ENCODE peak calls at places on chromosomes 1 and 21, in ten cellular contexts. R is A673, Q is choroid plexus epithelial cell, X is psoas muscle, T is cardiac fibroblast, K is mesothelial cell of epicardium, C is colonic mucosa, P is cardiac muscle cell, U is suprapubic skin, I is HFF-Myc. D is an unnamed sample.

GRCh38 chr1:220769205-220769604 is 17.5 kb upstream of the MTARC1 start:
- DNase-seq in Q (no peak), R (no peak), T (no peak), I (no peak), P (no peak), U (no peak), X (no peak), C (peak), K (no peak), D (no peak)

GRCh38 chr1:159746676-159747075 is 32.3 kb upstream of the CRP start:
- DNase-seq in R (no peak), T (peak), P (peak), U (no peak), Q (peak), K (no peak), C (no peak), I (no peak), X (no peak), D (no peak)

GRCh38 chr1:178126790-178127189 is 32.9 kb downstream of the RASAL2 start:
- DNase-seq in R (no peak), I (peak), P (peak), X (no peak), K (no peak), Q (peak), U (no peak), C (no peak), T (peak), D (no peak)

GRCh38 chr1:94522304-94522703 is 19.3 kb downstream of the F3 start:
- DNase-seq in P (peak), Q (peak), R (peak), U (no peak), K (no peak), T (peak), C (peak), I (peak), X (no peak), D (no peak)

GRCh38 chr1:245105815-245106410 is 48.9 kb upstream of the KIF26B start:
- DNase-seq in K (no peak), T (no peak), C (no peak), Q (no peak), P (no peak), U (no peak), R (no peak), I (no peak), X (no peak), D (no peak)

GRCh38 chr1:45535988-45536766 is 14.4 kb upstream of the AKR1A1 start:
- DNase-seq in Q (no peak), C (no peak), U (no peak), T (no peak), X (no peak), K (no peak), P (no peak), R (no peak), I (no peak), D (no peak)

GRCh38 chr1:234602334-234603220 is 7.4 kb downstream of the IRF2BP2 start:
- DNase-seq in T (peak), R (peak), C (peak), U (no peak), Q (peak), K (no peak), I (peak), X (peak), P (peak), D (no peak)

GRCh38 chr1:215623162-215623561 is 56.1 kb downstream of the KCTD3 start:
- DNase-seq in X (no peak), R (no peak), P (no peak), K (no peak), T (no peak), C (no peak), U (no peak), Q (no peak), I (no peak), D (no peak)

DNA sequence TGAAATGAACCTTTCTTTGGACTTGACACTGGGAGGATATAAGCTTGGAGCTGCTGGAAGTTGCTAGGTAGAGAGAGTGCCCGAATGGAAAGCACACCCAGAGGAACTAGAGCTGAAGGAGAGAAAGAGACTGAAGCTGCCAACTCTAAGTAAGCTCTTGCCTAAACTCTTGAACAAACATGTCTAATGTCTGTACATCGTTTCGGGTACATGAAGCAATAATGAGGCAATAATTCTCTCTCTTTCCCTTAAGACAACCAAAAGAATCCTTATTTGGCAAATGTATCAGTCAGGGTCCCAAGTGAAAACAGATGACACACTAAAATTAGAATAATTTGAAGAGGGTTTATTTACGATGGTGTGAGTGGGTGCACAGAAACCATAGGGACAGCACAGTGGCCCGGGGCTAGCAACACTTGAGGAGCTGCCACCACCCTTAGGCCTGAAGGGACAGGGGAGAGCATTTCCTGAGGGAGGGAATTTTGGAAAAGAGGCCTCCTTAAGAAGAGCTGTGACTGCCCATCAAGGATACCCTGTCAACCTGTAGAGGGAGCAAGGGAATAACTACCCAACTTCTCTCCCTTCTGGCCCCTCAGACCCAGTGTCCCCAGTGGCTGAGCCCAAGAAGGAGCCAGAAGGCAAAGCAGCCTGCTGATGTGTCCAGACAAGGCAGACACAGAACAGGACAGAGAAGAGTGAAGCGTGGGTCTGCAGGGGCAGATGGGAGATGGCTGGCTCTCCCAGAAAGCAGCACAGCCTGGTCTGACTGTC is 36.1 kb upstream of the KHDRBS1 start:
- DNase-seq in X (peak), C (no peak), Q (peak), K (no peak), U (no peak), I (peak), T (peak), R (peak), P (peak), D (no peak)
- TF ChIP-seq CTCF in X (peak), C (no peak), Q (peak), K (no peak), U (peak), I (peak), T (peak), R (peak), P (peak), D (no peak)

GRCh38 chr1:5093042-5093441 is 438.6 kb downstream of the AJAP1 start:
- DNase-seq in P (no peak), I (no peak), R (no peak), U (no peak), K (no peak), C (no peak), Q (no peak), X (no peak), T (no peak), D (no peak)
- TF ChIP-seq CTCF in P (no peak), I (no peak), R (no peak), U (no peak), K (no peak), C (no peak), Q (no peak), X (no peak), T (no peak), D (no peak)

GRCh38 chr21:45406801-45407628 is 2.0 kb downstream of the COL18A1 start:
- DNase-seq in R (peak), I (no peak), X (peak), C (no peak), T (no peak), K (no peak), P (no peak), U (no peak), Q (peak), D (no peak)
- TF ChIP-seq CTCF in R (peak), I (peak), X (no peak), C (no peak), T (no peak), K (no peak), P (peak), U (no peak), Q (peak), D (no peak)

DNA sequence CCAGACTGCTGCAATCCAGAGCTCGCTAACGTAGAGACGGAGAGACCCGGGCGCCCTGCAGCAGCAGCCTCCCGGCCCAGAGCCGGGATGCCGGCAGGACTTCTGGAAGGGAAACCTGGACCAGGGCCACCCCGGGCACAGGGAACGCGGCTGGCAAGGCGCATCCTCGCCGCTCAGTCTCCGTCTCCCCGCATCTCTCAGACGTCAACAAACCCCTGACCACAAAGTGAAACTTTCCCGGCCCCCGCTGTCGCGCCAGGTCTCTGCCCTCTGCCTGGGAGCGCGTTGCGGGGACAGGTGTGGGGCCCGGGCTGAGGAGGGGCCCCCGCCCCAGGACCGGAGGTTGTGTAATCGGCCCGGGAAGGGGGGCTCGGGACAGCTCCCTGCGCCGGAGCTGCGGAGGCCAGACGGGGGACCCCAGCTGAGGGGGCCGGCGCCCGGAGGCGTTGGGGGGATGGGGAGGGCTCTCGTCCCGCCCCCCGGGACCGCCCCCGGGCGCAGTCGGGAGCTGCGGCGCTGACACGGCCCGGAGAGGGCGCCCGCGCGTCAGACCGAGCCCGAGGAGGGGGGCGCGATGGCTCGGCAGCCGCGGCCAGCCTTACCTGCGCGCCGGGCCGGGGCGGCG is 116.6 kb upstream of the HIVEP3 start:
- DNase-seq in Q (peak), X (peak), U (no peak), R (peak), P (peak), I (no peak), K (peak), T (peak), C (peak), D (no peak)
- TF ChIP-seq CTCF in Q (peak), X (peak), U (peak), R (no peak), P (peak), I (peak), K (no peak), T (no peak), C (no peak), D (no peak)

D was measured in activated B cell treated with CpG ODN at 0.5 μM for 24 hours.